ENCODE peak calls at places on chromosomes 3 and 15, in seven cellular contexts. M is adipocyte; H is mucosa of descending colon; L is Kasumi-1; S is cardiac septum; X is HEK293T; Y is effector memory CD4-positive, alpha-beta T cell. B is an unnamed sample.

GRCh38 chr3:176927985-176928931 is 269.0 kb downstream of the TBL1XR1 start:
- DNase-seq in M (no peak), H (no peak), L (no peak), S (no peak), X (no peak), Y (no peak), B (no peak)

GRCh38 chr3:149955449-149955848 is 15.2 kb downstream of the PFN2 start:
- DNase-seq in M (no peak), H (no peak), L (no peak), S (no peak), X (no peak), Y (no peak), B (no peak)

GRCh38 chr3:8239718-8240698 is 261.6 kb upstream of the LMCD1 start:
- DNase-seq in M (peak), H (no peak), L (peak), S (no peak), X (peak), Y (no peak), B (no peak)

GRCh38 chr3:194328080-194328571 is 23.0 kb downstream of the CPN2 start:
- DNase-seq in M (no peak), H (no peak), L (no peak), S (no peak), X (no peak), Y (peak), B (no peak)

GRCh38 chr15:80669599-80670273 is 25.4 kb upstream of the ABHD17C start:
- DNase-seq in M (peak), H (no peak), L (no peak), S (no peak), X (no peak), Y (no peak), B (no peak)

GRCh38 chr15:64070965-64071851 is 22.4 kb downstream of the CIAO2A start:
- DNase-seq in M (peak), H (no peak), L (peak), S (no peak), X (no peak), Y (no peak), B (no peak)

GRCh38 chr3:99586680-99587079 is 51.7 kb upstream of the COL8A1 start:
- DNase-seq in M (peak), H (no peak), L (no peak), S (no peak), X (no peak), Y (no peak), B (no peak)

GRCh38 chr3:132788299-132788698 is 66.1 kb upstream of the NPHP3 start:
- DNase-seq in M (peak), H (no peak), L (no peak), S (no peak), X (no peak), Y (no peak), B (no peak)

GRCh38 chr3:64224826-64225606 is at the start of gene PRICKLE2:
- DNase-seq in M (peak), H (peak), L (no peak), S (peak), X (peak), Y (no peak), B (no peak)

GRCh38 chr3:146547235-146547835 is 2.9 kb upstream of the PLSCR1 start:
- DNase-seq in M (no peak), H (no peak), L (no peak), S (no peak), X (no peak), Y (no peak), B (no peak)